ENCODE peak calls at places on chromosomes 5 and 9, in seven cellular contexts. I, H, X, K, Y, O and T are unnamed samples.
A peak's percentile ranks its signal among the peaks of the same experiment; 100 is the strongest.

GRCh38 chr9:90547896-90548295 is 94.7 kb downstream of the DIRAS2 start:
- DNase-seq in X (no peak), O (no peak), I (no peak), H (no peak), K (no peak), Y (no peak), T (no peak)

GRCh38 chr5:99032234-99033013 is 103.6 kb upstream of the CHD1 start:
- DNase-seq in Y (peak; percentile 67), K (peak; percentile 80), O (peak; percentile 56), X (peak; percentile 72), H (peak; percentile 86), I (peak; percentile 60), T (no peak)

GRCh38 chr5:138824924-138825863 is 49.9 kb downstream of the LRRTM2 start:
- DNase-seq in H (peak; percentile 58), X (no peak), I (no peak), Y (no peak), O (no peak), K (no peak), T (no peak)

GRCh38 chr9:11128156-11128555 is 515.4 kb upstream of the PTPRD start:
- DNase-seq in X (no peak), K (no peak), H (no peak), O (no peak), Y (no peak), I (no peak), T (no peak)

GRCh38 chr9:133774799-133775198 is 36.6 kb upstream of the SARDH start:
- DNase-seq in O (no peak), Y (no peak), H (no peak), X (no peak), I (no peak), K (no peak), T (no peak)

GRCh38 chr5:9265391-9266287 is 280.2 kb downstream of the SEMA5A start:
- DNase-seq in Y (no peak), X (no peak), O (no peak), K (no peak), I (no peak), H (no peak), T (no peak)

GRCh38 chr5:92939428-92939827 is 641.6 kb downstream of the NR2F1-AS1 start:
- DNase-seq in I (no peak), Y (no peak), X (no peak), H (peak; percentile 57), O (no peak), K (no peak), T (no peak)

GRCh38 chr5:168528521-168529360 is at the start of gene FBLL1:
- DNase-seq in K (peak; percentile 5), H (peak; percentile 32), I (no peak), X (peak; percentile 31), Y (no peak), O (no peak), T (no peak)

GRCh38 chr9:5976668-5977397 is 38.6 kb downstream of the RANBP6 start:
- DNase-seq in X (no peak), K (no peak), I (no peak), O (no peak), Y (no peak), H (peak; percentile 4), T (no peak)

GRCh38 chr9:128202648-128203023 is 543 bp upstream of the DNM1 start:
- DNase-seq in K (no peak), X (no peak), Y (no peak), I (no peak), O (no peak), H (no peak), T (no peak)

GRCh38 chr9:128204858-128205257 is 1.7 kb downstream of the DNM1 start:
- DNase-seq in K (no peak), H (no peak), X (no peak), O (no peak), Y (no peak), I (no peak), T (no peak)

GRCh38 chr9:128203024-128203841 is at the start of gene DNM1:
- DNase-seq in Y (peak; percentile 69), O (no peak), X (peak; percentile 55), K (peak; percentile 55), H (peak; percentile 51), I (peak; percentile 40), T (no peak)

GRCh38 chr9:128205296-128205944 is 2.2 kb downstream of the DNM1 start:
- DNase-seq in I (no peak), X (no peak), O (no peak), H (no peak), K (no peak), Y (no peak), T (no peak)

GRCh38 chr9:128203842-128204551 is 818 bp downstream of the DNM1 start:
- DNase-seq in O (no peak), Y (peak; percentile 52), K (no peak), X (no peak), H (peak; percentile 21), I (no peak), T (no peak)
- TF ChIP-seq POLR2A in O (no peak), Y (no peak), K (no peak), X (no peak), H (no peak), I (no peak), T (no peak)

DNA sequence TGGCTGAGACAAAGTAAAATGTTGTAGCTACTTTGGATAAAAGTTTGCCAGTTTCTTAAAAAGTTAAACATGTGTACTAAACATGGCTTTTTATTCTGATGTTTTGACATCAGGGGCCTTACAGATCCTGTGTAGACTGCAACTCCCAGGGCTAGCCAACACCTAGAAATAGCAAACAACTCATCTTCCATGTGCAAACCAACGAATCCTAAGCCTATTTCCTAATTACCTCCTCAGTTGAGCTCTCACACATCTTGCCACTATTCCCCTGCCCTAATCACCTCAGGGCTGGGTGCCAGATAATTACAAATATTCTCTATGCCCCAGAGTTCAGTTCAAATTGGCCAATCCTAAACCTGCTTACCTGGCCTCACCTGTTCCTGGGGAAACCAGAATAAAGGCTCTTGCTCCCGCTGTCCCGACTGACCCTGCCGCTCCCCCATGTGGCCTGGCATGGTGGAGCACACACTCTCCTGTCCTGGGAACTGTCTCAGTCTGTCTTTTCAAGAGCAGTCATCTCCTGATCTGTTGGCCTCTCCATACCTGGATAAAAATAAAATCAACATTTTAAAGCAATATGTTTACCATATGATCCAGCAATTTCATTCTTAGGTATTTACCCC is 37.1 kb upstream of the FAM169A start:
- DNase-seq in Y (no peak), O (peak; percentile 72), K (peak; percentile 75), X (no peak), I (no peak), H (no peak), T (no peak)
- TF ChIP-seq CTCF in Y (no peak), O (peak; percentile 83), K (peak; percentile 38), X (no peak), I (no peak), H (peak; percentile 27), T (peak; percentile 43)

GRCh38 chr5:1316588-1316902 is 21.7 kb upstream of the TERT start:
- DNase-seq in X (no peak), O (no peak), K (no peak), I (no peak), H (no peak), Y (no peak), T (no peak)
- TF ChIP-seq POLR2A in X (no peak), O (no peak), K (no peak), I (no peak), H (no peak), Y (no peak), T (no peak)

GRCh38 chr9:137786511-137786920 is 91.1 kb upstream of the CACNA1B start:
- DNase-seq in K (no peak), X (no peak), O (no peak), H (no peak), Y (no peak), I (no peak), T (no peak)

GRCh38 chr9:137787376-137787775 is 90.2 kb upstream of the CACNA1B start:
- DNase-seq in H (no peak), K (no peak), Y (no peak), I (no peak), O (no peak), X (no peak), T (no peak)

GRCh38 chr9:137784641-137785513 is 92.7 kb upstream of the CACNA1B start:
- DNase-seq in K (no peak), O (no peak), H (no peak), X (no peak), Y (no peak), I (no peak), T (no peak)

GRCh38 chr9:137784046-137784445 is 93.5 kb upstream of the CACNA1B start:
- DNase-seq in I (no peak), K (no peak), O (no peak), H (no peak), X (no peak), Y (no peak), T (no peak)

GRCh38 chr9:137785704-137786161 is 91.8 kb upstream of the CACNA1B start:
- DNase-seq in I (no peak), O (no peak), Y (no peak), K (no peak), H (no peak), X (no peak), T (no peak)
- TF ChIP-seq CTCF in I (no peak), O (no peak), Y (no peak), K (no peak), H (no peak), X (no peak), T (no peak)